ENCODE peak calls at places on chromosomes 7 and 10, in eight cellular contexts. One of them, this sample, is unnamed.

GRCh38 chr7:30034501-30034900 is 6.3 kb downstream of the PLEKHA8 start:
- DNase-seq in cardiac muscle cell: no peak
- DNase-seq in RWPE1: no peak
- DNase-seq in AG04450: no peak
- DNase-seq in T1000: no peak
- DNase-seq in NCI-H774: no peak
- DNase-seq in stimulated activated CD8-positive, alpha-beta memory T cell treated with anti-CD3 and anti-CD28 coated beads, Interleukin-15, amount 100 ng/mL, for 4 hours: no peak
- DNase-seq in MV-4-11: no peak
- DNase-seq in this sample: no peak

GRCh38 chr10:42975558-42976352 is 101.1 kb upstream of the RET start:
- DNase-seq in NCI-H774: no peak
- DNase-seq in T1000: no peak
- DNase-seq in AG04450: no peak
- DNase-seq in MV-4-11: no peak
- DNase-seq in stimulated activated CD8-positive, alpha-beta memory T cell treated with anti-CD3 and anti-CD28 coated beads, Interleukin-15, amount 100 ng/mL, for 4 hours: no peak
- DNase-seq in cardiac muscle cell: no peak
- DNase-seq in RWPE1: no peak
- DNase-seq in this sample: no peak

GRCh38 chr7:30091431-30092386 is 43.1 kb upstream of the MTURN start:
- DNase-seq in T1000: no peak
- DNase-seq in AG04450: peak
- DNase-seq in MV-4-11: no peak
- DNase-seq in NCI-H774: no peak
- DNase-seq in cardiac muscle cell: peak
- DNase-seq in RWPE1: peak
- DNase-seq in stimulated activated CD8-positive, alpha-beta memory T cell treated with anti-CD3 and anti-CD28 coated beads, Interleukin-15, amount 100 ng/mL, for 4 hours: no peak
- DNase-seq in this sample: peak

GRCh38 chr10:112213836-112214235 is 30.3 kb upstream of the GPAM start:
- DNase-seq in NCI-H774: no peak
- DNase-seq in MV-4-11: no peak
- DNase-seq in AG04450: no peak
- DNase-seq in T1000: no peak
- DNase-seq in cardiac muscle cell: no peak
- DNase-seq in RWPE1: no peak
- DNase-seq in stimulated activated CD8-positive, alpha-beta memory T cell treated with anti-CD3 and anti-CD28 coated beads, Interleukin-15, amount 100 ng/mL, for 4 hours: no peak
- DNase-seq in this sample: no peak

GRCh38 chr7:143369678-143370651 is 7.5 kb upstream of the FAM131B start:
- DNase-seq in cardiac muscle cell: no peak
- DNase-seq in NCI-H774: no peak
- DNase-seq in RWPE1: no peak
- DNase-seq in AG04450: no peak
- DNase-seq in MV-4-11: no peak
- DNase-seq in T1000: no peak
- DNase-seq in stimulated activated CD8-positive, alpha-beta memory T cell treated with anti-CD3 and anti-CD28 coated beads, Interleukin-15, amount 100 ng/mL, for 4 hours: no peak
- DNase-seq in this sample: no peak

GRCh38 chr10:33494694-33495093 is 160.2 kb upstream of the NRP1 start:
- DNase-seq in T1000: no peak
- DNase-seq in stimulated activated CD8-positive, alpha-beta memory T cell treated with anti-CD3 and anti-CD28 coated beads, Interleukin-15, amount 100 ng/mL, for 4 hours: no peak
- DNase-seq in cardiac muscle cell: no peak
- DNase-seq in RWPE1: no peak
- DNase-seq in AG04450: no peak
- DNase-seq in NCI-H774: no peak
- DNase-seq in MV-4-11: no peak
- DNase-seq in this sample: no peak

GRCh38 chr10:15672469-15672868 is 47.3 kb downstream of the ITGA8 start:
- DNase-seq in MV-4-11: peak
- DNase-seq in NCI-H774: no peak
- DNase-seq in AG04450: no peak
- DNase-seq in T1000: no peak
- DNase-seq in stimulated activated CD8-positive, alpha-beta memory T cell treated with anti-CD3 and anti-CD28 coated beads, Interleukin-15, amount 100 ng/mL, for 4 hours: no peak
- DNase-seq in cardiac muscle cell: no peak
- DNase-seq in RWPE1: no peak
- DNase-seq in this sample: no peak

GRCh38 chr7:91843831-91844230 is 36.7 kb downstream of the MTERF1 start:
- DNase-seq in stimulated activated CD8-positive, alpha-beta memory T cell treated with anti-CD3 and anti-CD28 coated beads, Interleukin-15, amount 100 ng/mL, for 4 hours: no peak
- DNase-seq in NCI-H774: no peak
- DNase-seq in RWPE1: no peak
- DNase-seq in T1000: no peak
- DNase-seq in MV-4-11: no peak
- DNase-seq in AG04450: no peak
- DNase-seq in cardiac muscle cell: no peak
- DNase-seq in this sample: no peak

GRCh38 chr7:151245360-151246160 is 2.9 kb downstream of the SMARCD3 start:
- DNase-seq in RWPE1: no peak
- DNase-seq in AG04450: no peak
- DNase-seq in MV-4-11: no peak
- DNase-seq in stimulated activated CD8-positive, alpha-beta memory T cell treated with anti-CD3 and anti-CD28 coated beads, Interleukin-15, amount 100 ng/mL, for 4 hours: no peak
- DNase-seq in T1000: no peak
- DNase-seq in NCI-H774: no peak
- DNase-seq in cardiac muscle cell: no peak
- DNase-seq in this sample: no peak

GRCh38 chr10:128417776-128418175 is 291.6 kb upstream of the MKI67 start:
- DNase-seq in stimulated activated CD8-positive, alpha-beta memory T cell treated with anti-CD3 and anti-CD28 coated beads, Interleukin-15, amount 100 ng/mL, for 4 hours: no peak
- DNase-seq in RWPE1: no peak
- DNase-seq in NCI-H774: no peak
- DNase-seq in cardiac muscle cell: no peak
- DNase-seq in MV-4-11: no peak
- DNase-seq in AG04450: no peak
- DNase-seq in T1000: no peak
- DNase-seq in this sample: no peak

GRCh38 chr7:20444041-20444440 is 113.3 kb downstream of the ITGB8 start:
- DNase-seq in AG04450: no peak
- DNase-seq in RWPE1: no peak
- DNase-seq in T1000: no peak
- DNase-seq in stimulated activated CD8-positive, alpha-beta memory T cell treated with anti-CD3 and anti-CD28 coated beads, Interleukin-15, amount 100 ng/mL, for 4 hours: no peak
- DNase-seq in cardiac muscle cell: peak
- DNase-seq in NCI-H774: no peak
- DNase-seq in MV-4-11: no peak
- DNase-seq in this sample: no peak

GRCh38 chr10:110774069-110775021 is 97.4 kb upstream of the PDCD4 start:
- DNase-seq in T1000: no peak
- DNase-seq in MV-4-11: peak
- DNase-seq in AG04450: no peak
- DNase-seq in stimulated activated CD8-positive, alpha-beta memory T cell treated with anti-CD3 and anti-CD28 coated beads, Interleukin-15, amount 100 ng/mL, for 4 hours: peak
- DNase-seq in NCI-H774: no peak
- DNase-seq in RWPE1: peak
- DNase-seq in cardiac muscle cell: peak
- DNase-seq in this sample: peak

GRCh38 chr10:8150401-8150905 is 96.0 kb downstream of the GATA3 start:
- DNase-seq in stimulated activated CD8-positive, alpha-beta memory T cell treated with anti-CD3 and anti-CD28 coated beads, Interleukin-15, amount 100 ng/mL, for 4 hours: no peak
- DNase-seq in RWPE1: no peak
- DNase-seq in MV-4-11: no peak
- DNase-seq in cardiac muscle cell: peak
- DNase-seq in T1000: no peak
- DNase-seq in NCI-H774: no peak
- DNase-seq in AG04450: no peak
- DNase-seq in this sample: no peak

GRCh38 chr7:128247640-128248194 is 6.6 kb downstream of the LEP start:
- DNase-seq in AG04450: no peak
- DNase-seq in T1000: no peak
- DNase-seq in RWPE1: no peak
- DNase-seq in cardiac muscle cell: peak
- DNase-seq in MV-4-11: peak
- DNase-seq in NCI-H774: no peak
- DNase-seq in stimulated activated CD8-positive, alpha-beta memory T cell treated with anti-CD3 and anti-CD28 coated beads, Interleukin-15, amount 100 ng/mL, for 4 hours: no peak
- DNase-seq in this sample: no peak

GRCh38 chr7:142645777-142646176 is 103.5 kb upstream of the PRSS1 start:
- DNase-seq in RWPE1: no peak
- DNase-seq in MV-4-11: no peak
- DNase-seq in cardiac muscle cell: no peak
- DNase-seq in AG04450: no peak
- DNase-seq in NCI-H774: no peak
- DNase-seq in stimulated activated CD8-positive, alpha-beta memory T cell treated with anti-CD3 and anti-CD28 coated beads, Interleukin-15, amount 100 ng/mL, for 4 hours: no peak
- DNase-seq in T1000: no peak
- DNase-seq in this sample: no peak

GRCh38 chr10:81874878-81875679 is at the start of gene NRG3:
- DNase-seq in cardiac muscle cell: no peak
- DNase-seq in NCI-H774: no peak
- DNase-seq in T1000: no peak
- DNase-seq in AG04450: no peak
- DNase-seq in MV-4-11: no peak
- DNase-seq in stimulated activated CD8-positive, alpha-beta memory T cell treated with anti-CD3 and anti-CD28 coated beads, Interleukin-15, amount 100 ng/mL, for 4 hours: no peak
- DNase-seq in RWPE1: no peak
- DNase-seq in this sample: no peak

GRCh38 chr10:58371473-58371872 is 13.7 kb upstream of the TFAM start:
- DNase-seq in AG04450: no peak
- DNase-seq in stimulated activated CD8-positive, alpha-beta memory T cell treated with anti-CD3 and anti-CD28 coated beads, Interleukin-15, amount 100 ng/mL, for 4 hours: no peak
- DNase-seq in MV-4-11: no peak
- DNase-seq in RWPE1: no peak
- DNase-seq in NCI-H774: no peak
- DNase-seq in cardiac muscle cell: no peak
- DNase-seq in T1000: no peak
- DNase-seq in this sample: no peak

GRCh38 chr7:158761945-158762344 is 57.3 kb upstream of the NCAPG2 start:
- DNase-seq in T1000: no peak
- DNase-seq in AG04450: no peak
- DNase-seq in RWPE1: no peak
- DNase-seq in stimulated activated CD8-positive, alpha-beta memory T cell treated with anti-CD3 and anti-CD28 coated beads, Interleukin-15, amount 100 ng/mL, for 4 hours: no peak
- DNase-seq in cardiac muscle cell: no peak
- DNase-seq in MV-4-11: no peak
- DNase-seq in NCI-H774: no peak
- DNase-seq in this sample: no peak

This sample was measured in H54.